ENCODE peak calls at places on chromosomes 16 and 17, in four cellular contexts. P is heart right ventricle, B is mucosa of descending colon, E is foreskin fibroblast. T is an unnamed sample.
A peak's percentile ranks its signal among the peaks of the same experiment; 100 is the strongest.

GRCh38 chr17:51234162-51234561 is 25.7 kb downstream of the MBTD1 start:
- DNase-seq in B (no peak), P (no peak), E (no peak), T (no peak)

GRCh38 chr16:87860553-87861299 is 8.6 kb downstream of the SLC7A5 start:
- DNase-seq in E (peak; percentile 79), P (no peak), B (peak; percentile 47), T (no peak)

GRCh38 chr16:1674306-1674705 is 3.8 kb upstream of the JPT2 start:
- DNase-seq in B (no peak), E (peak; percentile 35), P (no peak), T (no peak)

GRCh38 chr17:79192503-79193500 is 118.2 kb downstream of the ENGASE start:
- DNase-seq in E (peak; percentile 63), B (no peak), P (peak; percentile 26), T (no peak)

GRCh38 chr17:61393904-61394629 is 5.6 kb upstream of the TBX2 start:
- DNase-seq in P (no peak), E (peak; percentile 73), B (peak; percentile 25), T (no peak)

GRCh38 chr17:48612456-48612853 is 1.6 kb upstream of the HOXB7 start:
- DNase-seq in E (peak; percentile 34), P (no peak), B (no peak), T (no peak)

GRCh38 chr16:70433456-70434103 is 5.3 kb downstream of the ST3GAL2 start:
- DNase-seq in E (peak; percentile 89), B (no peak), P (peak; percentile 68), T (no peak)

GRCh38 chr17:37614391-37614790 is 5.2 kb upstream of the SYNRG start:
- DNase-seq in P (no peak), E (peak; percentile 86), B (no peak), T (no peak)

GRCh38 chr17:45666046-45666600 is 118.0 kb upstream of the CRHR1 start:
- DNase-seq in E (no peak), P (no peak), B (no peak), T (no peak)

GRCh38 chr17:42153919-42154491 is 784 bp downstream of the RAB5C start:
- DNase-seq in B (no peak), P (no peak), E (peak; percentile 62), T (no peak)

GRCh38 chr16:4339909-4340308 is 11.2 kb downstream of the PAM16 start:
- DNase-seq in E (peak; percentile 65), B (no peak), P (no peak), T (no peak)

GRCh38 chr17:59683283-59683682 is 23.9 kb downstream of the PTRH2 start:
- DNase-seq in P (no peak), E (no peak), B (no peak), T (no peak)

GRCh38 chr17:27315322-27315721 is 21.4 kb downstream of the WSB1 start:
- DNase-seq in B (peak; percentile 80), E (peak; percentile 91), P (peak; percentile 88), T (no peak)

GRCh38 chr16:51095114-51095872 is 55.8 kb downstream of the SALL1 start:
- DNase-seq in B (no peak), E (no peak), P (no peak), T (no peak)
- TF ChIP-seq CTCF in B (no peak), E (no peak), P (no peak), T (no peak)

GRCh38 chr17:3966720-3967363 is 2.6 kb upstream of the ATP2A3 start:
- DNase-seq in E (no peak), P (no peak), B (peak; percentile 89), T (no peak)

GRCh38 chr17:3963214-3964201 is 729 bp downstream of the ATP2A3 start:
- DNase-seq in P (no peak), E (no peak), B (peak; percentile 91), T (no peak)

GRCh38 chr17:3964203-3965122 is at the start of gene ATP2A3:
- DNase-seq in B (peak; percentile 88), P (no peak), E (peak; percentile 37), T (no peak)

GRCh38 chr17:3968017-3968416 is 3.8 kb upstream of the ATP2A3 start:
- DNase-seq in B (no peak), E (no peak), P (no peak), T (no peak)

GRCh38 chr17:3965123-3965800 is 1.0 kb upstream of the ATP2A3 start:
- DNase-seq in B (peak; percentile 93), E (peak; percentile 64), P (peak; percentile 58), T (no peak)
- TF ChIP-seq CTCF in B (no peak), E (no peak), P (no peak), T (no peak)

DNA sequence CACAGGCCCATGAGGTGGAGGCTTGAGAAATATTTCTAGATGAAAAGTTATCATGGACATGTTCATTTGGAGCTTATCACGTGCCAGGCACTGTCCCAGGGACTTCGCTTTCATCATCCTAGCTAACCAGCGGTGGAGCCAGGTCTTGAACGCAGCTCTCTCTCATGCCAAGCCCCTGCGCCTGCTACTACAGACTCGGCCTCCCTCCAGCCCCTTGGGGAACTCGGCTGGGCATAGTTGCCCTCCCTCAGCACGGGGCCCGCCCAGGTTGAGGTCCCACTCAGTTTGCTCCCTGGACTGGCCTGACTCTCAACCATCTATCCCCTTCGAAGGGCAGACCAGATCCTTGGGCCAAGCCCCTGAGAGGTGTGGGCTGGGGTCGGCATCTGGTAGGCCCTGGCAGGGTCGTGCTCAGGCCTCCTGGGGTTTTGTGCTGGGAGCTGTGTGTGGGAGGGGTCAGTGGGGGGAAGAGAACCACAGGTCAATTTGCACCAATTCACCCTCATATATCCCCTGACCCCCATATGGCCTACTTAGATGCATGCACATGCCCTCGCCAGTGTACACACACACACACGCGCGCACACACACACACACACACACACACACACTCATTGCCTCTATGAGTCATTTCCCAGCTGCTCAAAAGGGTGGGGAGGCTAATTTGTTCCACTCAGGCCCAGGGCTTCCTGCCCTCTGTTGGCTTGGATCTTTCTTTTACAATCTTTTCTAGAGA is 12.1 kb upstream of the SCN4A start:
- DNase-seq in B (no peak), E (peak; percentile 94), P (peak; percentile 76), T (no peak)
- TF ChIP-seq CTCF in B (no peak), E (no peak), P (no peak), T (no peak)

GRCh38 chr17:28898261-28898955 is 875 bp upstream of the FLOT2 start:
- DNase-seq in E (no peak), P (no peak), B (no peak), T (no peak)

GRCh38 chr17:28896884-28897768 is at the start of gene FLOT2:
- DNase-seq in E (peak; percentile 73), B (peak; percentile 80), P (peak; percentile 47), T (no peak)

GRCh38 chr17:28897769-28898259 is 281 bp upstream of the FLOT2 start:
- DNase-seq in P (peak; percentile 36), B (peak; percentile 80), E (no peak), T (no peak)

GRCh38 chr17:28896491-28896883 is 1.0 kb downstream of the FLOT2 start:
- DNase-seq in B (peak; percentile 37), E (peak; percentile 30), P (no peak), T (no peak)

DNA sequence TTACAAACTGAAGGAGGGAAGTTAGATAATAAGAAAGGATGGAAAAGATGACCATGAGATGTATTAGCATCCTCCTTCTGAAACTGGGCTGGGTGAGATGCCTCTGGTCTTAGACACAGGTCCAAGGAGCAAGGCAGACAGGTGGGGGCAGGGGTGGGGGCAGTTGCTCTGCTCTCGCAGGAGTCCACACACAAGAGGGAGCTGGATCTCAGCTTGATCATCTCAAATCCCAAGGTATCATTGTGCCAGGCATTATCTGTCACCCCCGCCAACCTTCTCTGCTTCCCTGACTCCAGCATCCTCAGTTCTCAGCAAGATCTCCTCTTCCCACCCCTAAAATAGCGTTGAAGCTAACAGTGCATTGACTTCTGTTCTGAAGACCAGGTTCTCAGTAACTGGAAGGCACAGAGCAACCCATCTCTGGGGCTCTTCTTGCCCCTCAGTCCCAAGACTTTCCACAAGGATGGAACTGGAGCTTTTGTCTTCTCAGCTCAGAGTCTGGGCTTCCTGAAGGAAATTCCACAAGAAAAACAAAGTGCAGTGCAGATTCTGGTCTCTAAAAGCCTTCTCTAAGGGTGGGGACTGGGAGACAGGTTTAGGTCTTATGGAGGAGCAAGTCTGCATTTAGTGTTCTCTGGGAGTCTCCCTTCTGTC is 1.6 kb downstream of the FLOT2 start:
- DNase-seq in B (peak; percentile 37), E (no peak), P (no peak), T (peak; percentile 12)
- TF ChIP-seq CTCF in B (no peak), E (no peak), P (no peak), T (no peak)

GRCh38 chr16:73217654-73218053 is 169.7 kb upstream of the ZFHX3 start:
- DNase-seq in B (no peak), P (no peak), E (no peak), T (no peak)
- TF ChIP-seq CTCF in B (no peak), P (no peak), E (no peak), T (peak; percentile 66)

GRCh38 chr16:23156110-23156509 is 6.9 kb upstream of the USP31 start:
- DNase-seq in B (no peak), E (no peak), P (no peak), T (no peak)
- TF ChIP-seq CTCF in B (no peak), E (no peak), P (no peak), T (no peak)

T was measured in chondrocyte.